ENCODE peak calls at places on chromosomes 7 and 10, in seven cellular contexts. One of them, this sample, is unnamed.

GRCh38 chr7:378041-378420 is 88.1 kb downstream of the FOXL3 start:
- DNase-seq in NCI-H446 treated with DMSO at 0.1 percent for 48 hours: no peak
- DNase-seq in AG08395: no peak
- DNase-seq in hypothalamus: no peak
- DNase-seq in iris pigment epithelial cell: no peak
- DNase-seq in tibial nerve: no peak
- DNase-seq in substantia nigra: no peak
- DNase-seq in this sample: no peak

GRCh38 chr7:124856299-124856888 is 73.2 kb downstream of the POT1 start:
- DNase-seq in substantia nigra: no peak
- DNase-seq in iris pigment epithelial cell: peak; percentile 52
- DNase-seq in NCI-H446 treated with DMSO at 0.1 percent for 48 hours: peak; percentile 23
- DNase-seq in tibial nerve: no peak
- DNase-seq in AG08395: peak; percentile 19
- DNase-seq in hypothalamus: no peak
- DNase-seq in this sample: no peak

GRCh38 chr7:28685660-28686417 is 272.3 kb downstream of the TRIL start:
- DNase-seq in hypothalamus: peak; percentile 94
- DNase-seq in iris pigment epithelial cell: peak; percentile 99
- DNase-seq in substantia nigra: peak; percentile 96
- DNase-seq in tibial nerve: peak; percentile 98
- DNase-seq in NCI-H446 treated with DMSO at 0.1 percent for 48 hours: peak; percentile 94
- DNase-seq in AG08395: peak; percentile 93
- DNase-seq in this sample: peak; percentile 92

GRCh38 chr10:78774614-78774998 is 294.2 kb upstream of the ZMIZ1 start:
- DNase-seq in iris pigment epithelial cell: no peak
- DNase-seq in NCI-H446 treated with DMSO at 0.1 percent for 48 hours: no peak
- DNase-seq in AG08395: no peak
- DNase-seq in substantia nigra: no peak
- DNase-seq in tibial nerve: no peak
- DNase-seq in hypothalamus: no peak
- DNase-seq in this sample: peak; percentile 41

GRCh38 chr10:132932461-132933307 is 9.7 kb downstream of the CFAP46 start:
- DNase-seq in iris pigment epithelial cell: no peak
- DNase-seq in AG08395: no peak
- DNase-seq in tibial nerve: no peak
- DNase-seq in hypothalamus: no peak
- DNase-seq in substantia nigra: no peak
- DNase-seq in NCI-H446 treated with DMSO at 0.1 percent for 48 hours: no peak
- DNase-seq in this sample: no peak

GRCh38 chr7:9822458-9823290 is 1151.0 kb upstream of the PHF14 start:
- DNase-seq in hypothalamus: no peak
- DNase-seq in iris pigment epithelial cell: no peak
- DNase-seq in NCI-H446 treated with DMSO at 0.1 percent for 48 hours: no peak
- DNase-seq in tibial nerve: no peak
- DNase-seq in substantia nigra: no peak
- DNase-seq in AG08395: no peak
- DNase-seq in this sample: no peak

GRCh38 chr7:55065511-55066229 is 46.9 kb downstream of the EGFR start:
- DNase-seq in substantia nigra: no peak
- DNase-seq in hypothalamus: no peak
- DNase-seq in NCI-H446 treated with DMSO at 0.1 percent for 48 hours: no peak
- DNase-seq in AG08395: peak; percentile 77
- DNase-seq in iris pigment epithelial cell: peak; percentile 88
- DNase-seq in tibial nerve: no peak
- DNase-seq in this sample: no peak

GRCh38 chr10:118505363-118505762 is 90.1 kb downstream of the PRLHR start:
- DNase-seq in NCI-H446 treated with DMSO at 0.1 percent for 48 hours: no peak
- DNase-seq in hypothalamus: no peak
- DNase-seq in tibial nerve: no peak
- DNase-seq in AG08395: no peak
- DNase-seq in iris pigment epithelial cell: no peak
- DNase-seq in substantia nigra: no peak
- DNase-seq in this sample: no peak

GRCh38 chr10:34907743-34908425 is 92.8 kb upstream of the PARD3 start:
- DNase-seq in tibial nerve: no peak
- DNase-seq in substantia nigra: no peak
- DNase-seq in AG08395: no peak
- DNase-seq in iris pigment epithelial cell: no peak
- DNase-seq in hypothalamus: no peak
- DNase-seq in NCI-H446 treated with DMSO at 0.1 percent for 48 hours: no peak
- DNase-seq in this sample: no peak

GRCh38 chr10:114343623-114344306 is 60.5 kb downstream of the AFAP1L2 start:
- DNase-seq in AG08395: no peak
- DNase-seq in hypothalamus: no peak
- DNase-seq in substantia nigra: no peak
- DNase-seq in NCI-H446 treated with DMSO at 0.1 percent for 48 hours: no peak
- DNase-seq in tibial nerve: no peak
- DNase-seq in iris pigment epithelial cell: no peak
- DNase-seq in this sample: no peak

GRCh38 chr7:158120751-158121150 is 466.9 kb downstream of the PTPRN2 start:
- DNase-seq in hypothalamus: no peak
- DNase-seq in AG08395: no peak
- DNase-seq in iris pigment epithelial cell: no peak
- DNase-seq in NCI-H446 treated with DMSO at 0.1 percent for 48 hours: no peak
- DNase-seq in substantia nigra: no peak
- DNase-seq in tibial nerve: no peak
- DNase-seq in this sample: no peak

GRCh38 chr10:17479822-17480221 is 25.4 kb upstream of the ST8SIA6 start:
- DNase-seq in iris pigment epithelial cell: no peak
- DNase-seq in NCI-H446 treated with DMSO at 0.1 percent for 48 hours: no peak
- DNase-seq in tibial nerve: no peak
- DNase-seq in AG08395: no peak
- DNase-seq in substantia nigra: no peak
- DNase-seq in hypothalamus: no peak
- DNase-seq in this sample: no peak

GRCh38 chr10:101007099-101007711 is 7.6 kb downstream of the LZTS2 start:
- DNase-seq in hypothalamus: no peak
- DNase-seq in tibial nerve: no peak
- DNase-seq in NCI-H446 treated with DMSO at 0.1 percent for 48 hours: no peak
- DNase-seq in substantia nigra: no peak
- DNase-seq in iris pigment epithelial cell: peak; percentile 18
- DNase-seq in AG08395: no peak
- DNase-seq in this sample: no peak

GRCh38 chr7:94049615-94050014 is 45.5 kb upstream of the BET1 start:
- DNase-seq in substantia nigra: no peak
- DNase-seq in tibial nerve: no peak
- DNase-seq in NCI-H446 treated with DMSO at 0.1 percent for 48 hours: no peak
- DNase-seq in iris pigment epithelial cell: no peak
- DNase-seq in hypothalamus: no peak
- DNase-seq in AG08395: no peak
- DNase-seq in this sample: no peak

GRCh38 chr7:107659666-107660065 is 962 bp upstream of the SLC26A4 start:
- DNase-seq in iris pigment epithelial cell: peak; percentile 95
- DNase-seq in hypothalamus: no peak
- DNase-seq in tibial nerve: no peak
- DNase-seq in AG08395: peak; percentile 62
- DNase-seq in NCI-H446 treated with DMSO at 0.1 percent for 48 hours: no peak
- DNase-seq in substantia nigra: no peak
- DNase-seq in this sample: no peak

GRCh38 chr7:151274936-151275812 is 26.7 kb upstream of the SMARCD3 start:
- DNase-seq in hypothalamus: no peak
- DNase-seq in substantia nigra: no peak
- DNase-seq in tibial nerve: no peak
- DNase-seq in NCI-H446 treated with DMSO at 0.1 percent for 48 hours: no peak
- DNase-seq in iris pigment epithelial cell: no peak
- DNase-seq in AG08395: no peak
- DNase-seq in this sample: no peak

GRCh38 chr7:122468050-122468449 is 163.5 kb upstream of the FEZF1 start:
- DNase-seq in substantia nigra: no peak
- DNase-seq in AG08395: no peak
- DNase-seq in hypothalamus: no peak
- DNase-seq in NCI-H446 treated with DMSO at 0.1 percent for 48 hours: no peak
- DNase-seq in tibial nerve: no peak
- DNase-seq in iris pigment epithelial cell: no peak
- DNase-seq in this sample: no peak

GRCh38 chr7:11584406-11585031 is 247.5 kb downstream of the THSD7A start:
- DNase-seq in NCI-H446 treated with DMSO at 0.1 percent for 48 hours: no peak
- DNase-seq in substantia nigra: no peak
- DNase-seq in iris pigment epithelial cell: no peak
- DNase-seq in tibial nerve: no peak
- DNase-seq in hypothalamus: no peak
- DNase-seq in AG08395: no peak
- DNase-seq in this sample: no peak

GRCh38 chr10:11232222-11232961 is 214.7 kb downstream of the CELF2 start:
- DNase-seq in substantia nigra: no peak
- DNase-seq in NCI-H446 treated with DMSO at 0.1 percent for 48 hours: no peak
- DNase-seq in AG08395: no peak
- DNase-seq in tibial nerve: no peak
- DNase-seq in hypothalamus: no peak
- DNase-seq in iris pigment epithelial cell: no peak
- DNase-seq in this sample: no peak

GRCh38 chr7:91628742-91629141 is 251.8 kb downstream of the MTERF1 start:
- DNase-seq in NCI-H446 treated with DMSO at 0.1 percent for 48 hours: no peak
- DNase-seq in AG08395: no peak
- DNase-seq in tibial nerve: no peak
- DNase-seq in iris pigment epithelial cell: no peak
- DNase-seq in hypothalamus: no peak
- DNase-seq in substantia nigra: no peak
- DNase-seq in this sample: no peak

GRCh38 chr7:110413038-110413437 is 677.9 kb upstream of the LRRN3 start:
- DNase-seq in substantia nigra: no peak
- DNase-seq in AG08395: no peak
- DNase-seq in NCI-H446 treated with DMSO at 0.1 percent for 48 hours: no peak
- DNase-seq in hypothalamus: no peak
- DNase-seq in iris pigment epithelial cell: no peak
- DNase-seq in tibial nerve: no peak
- DNase-seq in this sample: no peak

GRCh38 chr7:97844036-97844435 is 28.2 kb downstream of the ASNS start:
- DNase-seq in AG08395: no peak
- DNase-seq in iris pigment epithelial cell: peak; percentile 18
- DNase-seq in tibial nerve: no peak
- DNase-seq in substantia nigra: no peak
- DNase-seq in NCI-H446 treated with DMSO at 0.1 percent for 48 hours: no peak
- DNase-seq in hypothalamus: no peak
- DNase-seq in this sample: no peak

GRCh38 chr7:68744036-68744435 is 854.2 kb upstream of the AUTS2 start:
- DNase-seq in substantia nigra: no peak
- DNase-seq in NCI-H446 treated with DMSO at 0.1 percent for 48 hours: no peak
- DNase-seq in tibial nerve: no peak
- DNase-seq in hypothalamus: no peak
- DNase-seq in iris pigment epithelial cell: no peak
- DNase-seq in AG08395: no peak
- DNase-seq in this sample: no peak

GRCh38 chr7:99623091-99623693 is 6.4 kb downstream of the ZSCAN25 start:
- DNase-seq in substantia nigra: no peak
- DNase-seq in tibial nerve: no peak
- DNase-seq in iris pigment epithelial cell: no peak
- DNase-seq in hypothalamus: no peak
- DNase-seq in AG08395: no peak
- DNase-seq in NCI-H446 treated with DMSO at 0.1 percent for 48 hours: no peak
- DNase-seq in this sample: no peak

GRCh38 chr10:128568041-128568440 is 441.8 kb upstream of the MKI67 start:
- DNase-seq in AG08395: no peak
- DNase-seq in substantia nigra: no peak
- DNase-seq in tibial nerve: no peak
- DNase-seq in iris pigment epithelial cell: no peak
- DNase-seq in NCI-H446 treated with DMSO at 0.1 percent for 48 hours: no peak
- DNase-seq in hypothalamus: no peak
- DNase-seq in this sample: no peak

GRCh38 chr10:1036341-1036791 is 10.7 kb upstream of the IDI2 start:
- DNase-seq in NCI-H446 treated with DMSO at 0.1 percent for 48 hours: no peak
- DNase-seq in substantia nigra: no peak
- DNase-seq in tibial nerve: no peak
- DNase-seq in hypothalamus: no peak
- DNase-seq in iris pigment epithelial cell: peak; percentile 93
- DNase-seq in AG08395: no peak
- DNase-seq in this sample: no peak

GRCh38 chr10:123380491-123381085 is 226.4 kb downstream of the BUB3 start:
- DNase-seq in iris pigment epithelial cell: peak; percentile 11
- DNase-seq in substantia nigra: no peak
- DNase-seq in AG08395: peak; percentile 17
- DNase-seq in hypothalamus: no peak
- DNase-seq in tibial nerve: no peak
- DNase-seq in NCI-H446 treated with DMSO at 0.1 percent for 48 hours: peak; percentile 0
- DNase-seq in this sample: no peak

GRCh38 chr10:17906002-17906401 is 45.7 kb upstream of the SLC39A12 start:
- DNase-seq in NCI-H446 treated with DMSO at 0.1 percent for 48 hours: no peak
- DNase-seq in substantia nigra: no peak
- DNase-seq in iris pigment epithelial cell: no peak
- DNase-seq in hypothalamus: no peak
- DNase-seq in tibial nerve: no peak
- DNase-seq in AG08395: no peak
- DNase-seq in this sample: no peak

GRCh38 chr7:2191026-2191425 is 41.7 kb downstream of the MAD1L1 start:
- DNase-seq in AG08395: no peak
- DNase-seq in tibial nerve: no peak
- DNase-seq in substantia nigra: no peak
- DNase-seq in iris pigment epithelial cell: no peak
- DNase-seq in NCI-H446 treated with DMSO at 0.1 percent for 48 hours: no peak
- DNase-seq in hypothalamus: no peak
- DNase-seq in this sample: no peak

GRCh38 chr7:92647652-92648051 is 57.5 kb upstream of the FAM133B start:
- DNase-seq in hypothalamus: no peak
- DNase-seq in NCI-H446 treated with DMSO at 0.1 percent for 48 hours: no peak
- DNase-seq in iris pigment epithelial cell: no peak
- DNase-seq in tibial nerve: no peak
- DNase-seq in AG08395: no peak
- DNase-seq in substantia nigra: peak; percentile 4
- DNase-seq in this sample: no peak

GRCh38 chr10:22481687-22482539 is 136.6 kb downstream of the SPAG6 start:
- DNase-seq in hypothalamus: no peak
- DNase-seq in tibial nerve: no peak
- DNase-seq in iris pigment epithelial cell: peak; percentile 11
- DNase-seq in NCI-H446 treated with DMSO at 0.1 percent for 48 hours: no peak
- DNase-seq in AG08395: peak; percentile 60
- DNase-seq in substantia nigra: no peak
- DNase-seq in this sample: no peak

GRCh38 chr7:26149391-26149977 is 2.5 kb upstream of the NFE2L3 start:
- DNase-seq in iris pigment epithelial cell: no peak
- DNase-seq in hypothalamus: no peak
- DNase-seq in substantia nigra: no peak
- DNase-seq in NCI-H446 treated with DMSO at 0.1 percent for 48 hours: no peak
- DNase-seq in tibial nerve: no peak
- DNase-seq in AG08395: no peak
- DNase-seq in this sample: no peak

GRCh38 chr7:131039355-131039762 is 288.3 kb upstream of the MKLN1 start:
- DNase-seq in iris pigment epithelial cell: peak; percentile 35
- DNase-seq in tibial nerve: no peak
- DNase-seq in substantia nigra: no peak
- DNase-seq in hypothalamus: no peak
- DNase-seq in AG08395: no peak
- DNase-seq in NCI-H446 treated with DMSO at 0.1 percent for 48 hours: no peak
- DNase-seq in this sample: no peak

GRCh38 chr10:72274213-72274729 is 547 bp downstream of the DDIT4 start:
- DNase-seq in tibial nerve: no peak
- DNase-seq in hypothalamus: no peak
- DNase-seq in AG08395: no peak
- DNase-seq in NCI-H446 treated with DMSO at 0.1 percent for 48 hours: no peak
- DNase-seq in iris pigment epithelial cell: peak; percentile 66
- DNase-seq in substantia nigra: no peak
- DNase-seq in this sample: peak; percentile 54

GRCh38 chr10:129656642-129657041 is 189.6 kb downstream of the MGMT start:
- DNase-seq in tibial nerve: no peak
- DNase-seq in substantia nigra: no peak
- DNase-seq in iris pigment epithelial cell: no peak
- DNase-seq in NCI-H446 treated with DMSO at 0.1 percent for 48 hours: no peak
- DNase-seq in hypothalamus: no peak
- DNase-seq in AG08395: no peak
- DNase-seq in this sample: no peak